ENCODE peak calls at places on chromosomes 7 and 10, in six cellular contexts. C is ovary, L is RWPE2, B is small intestine, D is fibroblast of lung, A is H1. S is an unnamed sample.

GRCh38 chr10:131431541-131431940 is 120.0 kb upstream of the TCERG1L start:
- DNase-seq in L (no peak), D (no peak), C (no peak), B (no peak), A (no peak), S (no peak)

GRCh38 chr7:31098606-31099360 is 46.7 kb downstream of the ADCYAP1R1 start:
- DNase-seq in B (no peak), L (peak; percentile 21), A (no peak), D (no peak), C (peak; percentile 4), S (no peak)

GRCh38 chr7:106057204-106057961 is 54.7 kb downstream of the SYPL1 start:
- DNase-seq in A (no peak), C (no peak), D (no peak), B (no peak), L (no peak), S (no peak)

GRCh38 chr10:3419719-3420495 is 247.3 kb upstream of the PITRM1 start:
- DNase-seq in C (no peak), L (no peak), D (no peak), B (no peak), A (no peak), S (no peak)

GRCh38 chr7:18788026-18788425 is 292.5 kb downstream of the HDAC9 start:
- DNase-seq in D (no peak), L (no peak), B (no peak), C (no peak), A (no peak), S (no peak)

GRCh38 chr10:99328579-99329237 is 448 bp upstream of the CNNM1 start:
- DNase-seq in C (peak; percentile 35), D (no peak), L (no peak), A (no peak), B (no peak), S (no peak)

GRCh38 chr7:95780665-95781064 is 8.3 kb downstream of the DYNC1I1 start:
- DNase-seq in C (no peak), D (no peak), B (no peak), L (no peak), A (no peak), S (no peak)

GRCh38 chr7:51602321-51602720 is 285.7 kb upstream of the COBL start:
- DNase-seq in B (no peak), C (no peak), D (no peak), A (no peak), L (no peak), S (no peak)

GRCh38 chr7:89661876-89662275 is 492.4 kb upstream of the STEAP1 start:
- DNase-seq in L (no peak), C (no peak), B (no peak), D (no peak), A (no peak), S (no peak)

GRCh38 chr7:75966209-75966961 is 28.0 kb downstream of the TMEM120A start:
- DNase-seq in B (no peak), D (peak; percentile 62), C (peak; percentile 78), L (no peak), A (no peak), S (no peak)

DNA sequence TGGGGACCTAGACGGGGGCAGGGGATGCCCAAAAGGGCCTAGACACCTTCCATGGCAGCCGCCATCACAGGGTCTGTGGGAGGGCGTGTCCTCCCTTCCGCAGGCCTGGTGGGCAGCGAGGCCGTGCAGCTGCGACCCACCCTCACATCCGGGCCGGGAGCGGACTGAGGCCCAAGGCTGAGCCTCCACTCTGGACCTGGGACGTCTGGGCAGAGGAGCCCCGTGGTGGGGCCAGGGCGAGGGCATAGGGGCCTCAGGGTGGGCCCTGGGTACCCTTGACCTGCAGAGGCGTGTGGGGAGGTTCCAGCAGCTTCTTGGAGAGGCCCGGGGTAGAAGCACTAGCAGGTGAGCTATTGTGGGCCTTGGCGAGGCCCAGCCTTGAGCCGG is 49.2 kb downstream of the PWWP2B start:
- DNase-seq in A (no peak), L (no peak), D (no peak), C (no peak), B (no peak), S (no peak)
- H3K27ac ChIP-seq in A (no peak overlapping the region), L (peak overlapping the region; percentile 96), D (no peak overlapping the region), C (no peak overlapping the region), B (peak overlapping the region; percentile 96), S (peak overlapping the region; percentile 100)

GRCh38 chr10:93756128-93756517 is 1.6 kb upstream of the LGI1 start:
- DNase-seq in C (no peak), B (no peak), D (no peak), L (no peak), A (no peak), S (no peak)

GRCh38 chr10:93757136-93757535 is 600 bp upstream of the LGI1 start:
- DNase-seq in C (no peak), A (no peak), L (no peak), D (peak; percentile 5), B (no peak), S (no peak)

GRCh38 chr10:93754761-93755160 is 3.0 kb upstream of the LGI1 start:
- DNase-seq in C (no peak), D (no peak), L (no peak), A (no peak), B (no peak), S (no peak)

GRCh38 chr10:93753621-93754250 is 4.0 kb upstream of the LGI1 start:
- DNase-seq in C (no peak), B (no peak), L (no peak), D (no peak), A (no peak), S (no peak)

DNA sequence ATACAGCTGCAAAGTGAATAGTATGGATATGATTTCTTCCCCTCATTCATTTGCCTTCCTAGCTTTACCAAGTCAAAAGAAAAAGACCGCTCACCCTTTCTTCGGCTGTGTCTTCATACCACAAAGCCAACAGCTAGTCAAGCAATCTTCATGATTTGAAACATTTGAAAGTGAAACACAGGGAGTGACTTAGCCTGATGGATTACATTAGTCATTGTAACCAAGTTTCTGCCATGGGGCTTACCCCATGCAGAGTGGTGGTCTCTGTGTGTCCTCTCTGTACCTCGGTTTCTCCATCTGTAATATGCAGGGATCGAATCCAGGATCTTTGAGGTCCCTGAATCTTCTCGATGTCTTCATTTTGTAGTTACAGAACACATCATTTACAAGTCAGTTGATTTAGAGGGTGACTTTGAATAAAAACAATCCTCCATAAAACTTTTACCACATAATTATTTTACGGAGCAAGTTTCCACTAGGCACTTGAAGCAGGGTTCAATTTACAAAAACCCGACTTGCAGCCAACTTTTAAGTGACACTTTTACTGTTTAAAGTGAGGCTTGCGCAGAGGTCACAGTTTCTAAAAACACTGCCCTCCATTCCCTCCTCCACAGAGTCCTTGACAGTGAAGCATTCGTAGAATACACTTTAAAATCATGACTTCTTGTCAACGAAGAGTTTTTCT is 2.2 kb upstream of the LGI1 start:
- DNase-seq in A (no peak), L (no peak), B (no peak), D (no peak), C (no peak), S (no peak)
- H3K27ac ChIP-seq in A (no peak overlapping the region), L (no peak overlapping the region), B (no peak overlapping the region), D (no peak overlapping the region), C (no peak overlapping the region), S (no peak overlapping the region)

GRCh38 chr10:93124580-93125318 is 51.1 kb downstream of the CYP26A1 start:
- DNase-seq in D (no peak), B (peak; percentile 40), A (no peak), L (no peak), C (no peak), S (no peak)
- H3K27ac ChIP-seq in D (no peak overlapping the region), B (no peak overlapping the region), A (no peak overlapping the region), L (no peak overlapping the region), C (no peak overlapping the region), S (no peak overlapping the region)

GRCh38 chr10:52357986-52358385 is 43.9 kb downstream of the DKK1 start:
- DNase-seq in B (no peak), L (no peak), A (no peak), C (no peak), D (peak; percentile 27), S (no peak)

GRCh38 chr10:52353210-52353609 is 39.1 kb downstream of the DKK1 start:
- DNase-seq in L (no peak), A (no peak), D (no peak), C (no peak), B (no peak), S (no peak)

GRCh38 chr10:52359466-52359865 is 45.4 kb downstream of the DKK1 start:
- DNase-seq in D (peak; percentile 29), A (no peak), B (no peak), L (no peak), C (no peak), S (no peak)

GRCh38 chr10:52351911-52352310 is 37.8 kb downstream of the DKK1 start:
- DNase-seq in L (no peak), A (no peak), B (no peak), D (peak; percentile 73), C (no peak), S (no peak)

GRCh38 chr10:52353960-52354394 is 39.9 kb downstream of the DKK1 start:
- DNase-seq in A (no peak), D (peak; percentile 36), B (no peak), L (no peak), C (no peak), S (no peak)
- H3K27ac ChIP-seq in A (no peak overlapping the region), D (no peak overlapping the region), B (no peak overlapping the region), L (peak overlapping the region; percentile 61), C (no peak overlapping the region), S (no peak overlapping the region)

DNA sequence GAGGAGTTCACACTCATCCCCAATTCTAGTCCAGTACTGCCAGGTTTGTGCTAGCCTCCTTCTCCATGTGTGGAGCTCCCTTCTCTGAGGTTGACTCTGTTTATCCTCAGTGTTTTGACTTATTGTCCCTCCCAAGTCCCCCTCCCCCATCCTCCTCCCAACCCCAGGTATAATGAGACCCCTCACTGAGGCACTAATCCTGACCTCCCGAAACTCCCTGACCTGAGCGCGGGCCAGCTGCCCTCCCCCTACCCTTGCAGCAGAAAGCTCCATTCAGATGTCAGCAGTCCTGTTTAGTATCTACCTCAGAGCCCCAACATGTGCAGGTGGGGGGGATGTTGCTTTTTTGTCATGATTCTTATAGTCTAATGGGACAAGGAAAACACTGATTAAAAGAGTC is 61.4 kb downstream of the GDI2 start:
- DNase-seq in D (no peak), L (no peak), C (no peak), A (no peak), B (no peak), S (no peak)
- H3K27ac ChIP-seq in D (no peak overlapping the region), L (no peak overlapping the region), C (no peak overlapping the region), A (no peak overlapping the region), B (no peak overlapping the region), S (no peak overlapping the region)

DNA sequence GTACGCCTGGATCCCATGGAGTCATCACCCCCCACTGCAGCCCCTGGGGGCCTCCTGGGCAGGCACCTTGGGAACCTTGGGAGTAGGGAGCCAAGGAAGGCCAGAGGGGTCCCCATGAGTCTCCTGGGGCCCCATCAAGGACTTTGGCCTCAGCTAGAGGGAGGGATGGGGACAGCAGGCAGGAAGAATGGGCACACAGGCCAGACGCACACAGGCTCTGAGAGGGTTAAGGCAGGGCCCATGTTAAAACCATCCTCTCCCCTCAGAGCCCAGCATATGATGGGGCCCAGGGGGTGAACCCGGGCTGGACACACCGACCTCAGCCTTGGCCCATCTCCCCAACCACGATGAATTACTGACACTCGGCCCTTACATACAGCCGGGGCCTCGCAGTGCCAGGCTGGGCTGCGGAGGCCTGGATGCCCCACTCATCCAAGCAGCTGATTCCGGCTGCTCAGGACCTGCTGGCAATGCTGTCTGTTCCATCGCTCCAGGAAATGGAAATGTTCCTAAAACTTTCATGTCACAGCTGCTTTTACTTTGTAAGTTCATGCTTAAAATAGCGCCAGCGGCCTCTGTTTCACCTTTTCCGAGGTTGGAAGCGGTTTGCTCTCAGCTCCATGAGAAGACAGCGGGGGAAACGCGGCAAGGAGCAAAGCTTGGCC is 17.3 kb upstream of the INPP5A start:
- DNase-seq in C (peak; percentile 71), L (no peak), D (peak; percentile 75), A (no peak), B (no peak), S (no peak)
- H3K27ac ChIP-seq in C (peak overlapping the region; percentile 62), L (no peak overlapping the region), D (peak overlapping the region; percentile 59), A (no peak overlapping the region), B (peak overlapping the region; percentile 77), S (no peak overlapping the region)